ENCODE peak calls at places on chromosomes 16 and 17, in eight cellular contexts. C, U, E, H, M, O, W and A are unnamed samples.

GRCh38 chr16:81522141-81522701 is 77.6 kb downstream of the CMIP start:
- DNase-seq in C (peak; percentile 48), U (no peak), E (no peak), H (peak; percentile 44), M (no peak), O (peak; percentile 22), W (no peak), A (no peak)

GRCh38 chr17:8300629-8301242 is 5.5 kb upstream of the SLC25A35 start:
- DNase-seq in C (no peak), U (peak; percentile 77), E (peak; percentile 32), H (peak; percentile 81), M (peak; percentile 46), O (peak; percentile 77), W (peak; percentile 20), A (no peak)

GRCh38 chr17:72171703-72172670 is 51.2 kb downstream of the SOX9 start:
- DNase-seq in C (no peak), U (no peak), E (no peak), H (no peak), M (no peak), O (peak; percentile 42), W (no peak), A (no peak)

GRCh38 chr16:79933586-79933985 is 333.0 kb upstream of the MAF start:
- DNase-seq in C (no peak), U (no peak), E (no peak), H (no peak), M (no peak), O (no peak), W (no peak), A (no peak)

GRCh38 chr16:70687671-70688265 is 1.9 kb upstream of the MTSS2 start:
- DNase-seq in C (no peak), U (no peak), E (no peak), H (no peak), M (peak; percentile 27), O (no peak), W (no peak), A (no peak)

GRCh38 chr16:10979717-10980601 is 35.6 kb downstream of the CLEC16A start:
- DNase-seq in C (no peak), U (no peak), E (no peak), H (no peak), M (peak; percentile 29), O (no peak), W (no peak), A (no peak)

GRCh38 chr16:86602521-86602920 is 24.2 kb downstream of the FOXL1 start:
- DNase-seq in C (no peak), U (no peak), E (no peak), H (no peak), M (no peak), O (no peak), W (no peak), A (no peak)

GRCh38 chr16:54402873-54403272 is 116.3 kb upstream of the IRX3 start:
- DNase-seq in C (no peak), U (no peak), E (no peak), H (no peak), M (no peak), O (no peak), W (no peak), A (no peak)

GRCh38 chr16:48611329-48612137 is 1.6 kb upstream of the N4BP1 start:
- DNase-seq in C (no peak), U (no peak), E (no peak), H (no peak), M (no peak), O (peak; percentile 54), W (peak; percentile 52), A (no peak)

GRCh38 chr17:66760324-66760723 is 74.6 kb upstream of the CACNG5 start:
- DNase-seq in C (no peak), U (no peak), E (no peak), H (no peak), M (no peak), O (no peak), W (no peak), A (no peak)

GRCh38 chr16:79867425-79867997 is 267.0 kb upstream of the MAF start:
- DNase-seq in C (no peak), U (no peak), E (no peak), H (no peak), M (no peak), O (no peak), W (no peak), A (no peak)

GRCh38 chr16:6926341-6926740 is 406.3 kb upstream of the RBFOX1 start:
- DNase-seq in C (no peak), U (no peak), E (no peak), H (no peak), M (no peak), O (no peak), W (no peak), A (no peak)

GRCh38 chr17:50666316-50666715 is 31.6 kb downstream of the ABCC3 start:
- DNase-seq in C (no peak), U (no peak), E (no peak), H (no peak), M (no peak), O (no peak), W (no peak), A (no peak)